ENCODE peak calls at places on chromosomes 5 and 9, in nine cellular contexts. W is OCI-LY7, G is HCT116, P is GM23248, C is hepatocyte, T is PC-3, J is SK-N-SH, U is MM.1S, E is GM23338. R is an unnamed sample. For H3K9me2, the result is how much of the 10 kb centered on the place peaks cover.

GRCh38 chr5:16808936-16809815 is 126.9 kb downstream of the MYO10 start:
- DNase-seq in W (no peak), G (no peak), P (no peak), C (no peak), T (no peak), J (no peak), U (peak), E (no peak), R (no peak)

GRCh38 chr9:92138157-92138959 is 23.1 kb upstream of the SPTLC1 start:
- DNase-seq in W (peak), G (no peak), P (peak), C (peak), T (peak), J (peak), U (peak), E (peak), R (peak)

GRCh38 chr5:138945421-138946240 is 70.5 kb upstream of the LRRTM2 start:
- DNase-seq in W (no peak), G (no peak), P (no peak), C (peak), T (no peak), J (no peak), U (no peak), E (peak), R (no peak)

GRCh38 chr9:107925756-107926297 is 436.3 kb upstream of the KLF4 start:
- DNase-seq in W (no peak), G (no peak), P (no peak), C (no peak), T (no peak), J (no peak), U (no peak), E (no peak), R (no peak)

GRCh38 chr9:113992276-113992951 is 85.7 kb downstream of the AMBP start:
- DNase-seq in W (no peak), G (no peak), P (no peak), C (no peak), T (no peak), J (peak), U (no peak), E (no peak), R (no peak)

GRCh38 chr9:89422151-89422918 is 75.6 kb downstream of the SEMA4D start:
- DNase-seq in W (no peak), G (no peak), P (peak), C (no peak), T (peak), J (no peak), U (no peak), E (no peak), R (no peak)

GRCh38 chr5:6728011-6728794 is 15.0 kb downstream of the TENT4A start:
- DNase-seq in W (peak), G (no peak), P (no peak), C (no peak), T (no peak), J (peak), U (no peak), E (peak), R (peak)

GRCh38 chr5:14449052-14449661 is 132.4 kb upstream of the OTULINL start:
- DNase-seq in W (no peak), G (no peak), P (peak), C (peak), T (peak), J (peak), U (no peak), E (no peak), R (no peak)

GRCh38 chr9:89996717-89997116 is 391.9 kb downstream of the GADD45G start:
- DNase-seq in W (peak), G (no peak), P (peak), C (peak), T (no peak), J (no peak), U (no peak), E (no peak), R (no peak)

GRCh38 chr9:5178126-5178805 is 7.2 kb downstream of the INSL6 start:
- DNase-seq in W (no peak), G (no peak), P (no peak), C (no peak), T (no peak), J (no peak), U (no peak), E (no peak), R (no peak)

GRCh38 chr5:145946112-145946861 is 9.9 kb downstream of the SH3RF2 start:
- DNase-seq in W (no peak), G (peak), P (peak), C (peak), T (peak), J (peak), U (no peak), E (no peak), R (no peak)

GRCh38 chr9:129341991-129342348 is 163.9 kb upstream of the IER5L start:
- DNase-seq in W (no peak), G (no peak), P (no peak), C (no peak), T (no peak), J (no peak), U (no peak), E (no peak), R (no peak)

DNA sequence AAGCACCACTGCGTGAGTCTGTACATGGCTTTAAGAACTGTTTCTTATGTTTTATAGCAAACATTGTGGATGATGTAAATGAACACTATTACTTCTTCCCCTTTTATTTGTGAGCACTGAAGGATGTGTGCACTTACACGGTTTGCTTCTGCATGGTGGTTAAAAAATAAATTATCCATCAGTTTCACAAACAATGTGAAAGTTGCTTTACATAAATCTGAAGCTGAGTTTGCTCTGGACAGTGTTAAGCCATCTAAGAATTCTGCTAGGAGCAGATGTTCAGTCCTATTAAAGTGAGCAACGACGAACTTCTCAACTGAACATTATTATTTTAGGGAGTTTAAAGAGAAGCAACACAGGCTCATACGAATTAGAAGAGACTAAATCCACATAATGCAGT is 52.4 kb downstream of the ZFAND5 start:
- DNase-seq in W (no peak), G (no peak), P (no peak), C (no peak), T (no peak), J (no peak), U (no peak), E (no peak), R (no peak)
- H3K27ac ChIP-seq in W (no peak), G (no peak), P (no peak), C (no peak), T (no peak), J (no peak), U (no peak), E (no peak), R (no peak)

DNA sequence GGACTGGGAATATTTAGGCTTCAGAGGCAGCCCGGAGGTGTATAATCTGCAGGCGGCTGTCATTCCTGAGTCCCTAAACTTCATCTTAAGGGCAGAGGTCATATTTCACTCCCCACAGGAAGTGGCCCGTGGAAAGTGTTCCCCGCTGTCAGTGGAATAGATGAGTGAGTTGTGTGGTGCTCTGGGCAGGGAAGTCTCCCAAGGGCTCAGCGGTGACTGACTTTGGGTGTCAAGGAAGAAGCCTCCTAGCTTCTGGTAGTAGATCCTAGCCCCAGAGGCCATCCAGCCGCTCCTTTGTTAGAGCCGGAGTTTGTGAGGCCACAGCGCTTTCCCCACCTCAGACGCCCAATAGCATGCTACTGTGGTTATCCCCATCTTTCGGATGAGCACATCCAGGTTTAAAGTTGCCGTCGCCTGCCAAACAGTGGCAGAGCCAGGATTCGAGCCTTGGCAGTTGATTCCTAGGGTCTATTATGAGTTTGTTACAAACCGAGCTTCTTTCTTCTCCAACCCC is 38.9 kb upstream of the TIFAB start:
- DNase-seq in W (no peak), G (no peak), P (no peak), C (no peak), T (no peak), J (no peak), U (no peak), E (peak), R (no peak)
- H3K9me2 ChIP-seq in W (under half), G (under half), P (under half), C (under half), T (under half), J (under half), U (under half), E (under half), R (under half)

GRCh38 chr5:140245354-140245753 is 57.5 kb downstream of the PFDN1 start:
- DNase-seq in W (peak), G (no peak), P (no peak), C (no peak), T (no peak), J (no peak), U (no peak), E (no peak), R (peak)
- H3K4me2 ChIP-seq in W (peak), G (no peak), P (no peak), C (no peak), T (no peak), J (peak), U (no peak), E (peak), R (no peak)

GRCh38 chr5:10726179-10726912 is 34.7 kb downstream of the DAP start:
- DNase-seq in W (no peak), G (no peak), P (no peak), C (no peak), T (peak), J (no peak), U (no peak), E (no peak), R (no peak)

GRCh38 chr5:10729320-10730133 is 31.5 kb downstream of the DAP start:
- DNase-seq in W (peak), G (no peak), P (no peak), C (no peak), T (no peak), J (no peak), U (no peak), E (no peak), R (peak)

GRCh38 chr5:10725636-10726035 is 35.4 kb downstream of the DAP start:
- DNase-seq in W (no peak), G (no peak), P (no peak), C (no peak), T (peak), J (no peak), U (no peak), E (no peak), R (no peak)

GRCh38 chr5:10726913-10727517 is 34.0 kb downstream of the DAP start:
- DNase-seq in W (no peak), G (no peak), P (no peak), C (no peak), T (no peak), J (no peak), U (no peak), E (no peak), R (no peak)

DNA sequence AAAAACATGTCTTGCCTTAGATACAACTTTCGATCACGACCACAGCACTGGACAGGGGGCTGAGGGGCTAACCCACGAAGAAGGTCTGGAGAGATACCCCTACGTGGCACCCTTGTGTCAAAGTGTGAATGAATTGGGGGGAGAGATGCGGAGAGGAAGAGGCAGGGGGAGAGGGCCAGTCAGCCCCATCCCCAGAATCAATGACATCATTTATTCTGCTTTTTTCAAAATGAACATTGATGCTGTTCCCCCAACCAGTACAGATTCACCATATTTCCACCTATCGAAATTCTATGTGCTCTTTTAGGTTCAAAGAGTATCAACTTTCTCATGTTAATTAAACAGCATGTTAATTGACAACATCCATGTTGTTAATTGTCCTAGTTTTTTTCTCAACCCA is 32.4 kb downstream of the DAP start:
- DNase-seq in W (no peak), G (no peak), P (no peak), C (no peak), T (no peak), J (no peak), U (no peak), E (no peak), R (no peak)
- H3K27ac ChIP-seq in W (no peak), G (no peak), P (no peak), C (no peak), T (peak), J (no peak), U (no peak), E (no peak), R (peak)